ENCODE peak calls at places on chromosomes 7 and 10, in ten cellular contexts. One of them, this sample, is unnamed.

GRCh38 chr7:47657126-47657525 is 75.2 kb upstream of the TNS3 start:
- DNase-seq in fibroblast of pulmonary artery: no peak
- DNase-seq in neural crest cell: no peak
- DNase-seq in fibroblast of lung: no peak
- DNase-seq in GM13977: no peak
- DNase-seq in epithelial cell of esophagus: no peak
- DNase-seq in mesothelial cell of epicardium: no peak
- DNase-seq in lung: no peak
- DNase-seq in neural progenitor cell: no peak
- DNase-seq in RWPE2: no peak
- DNase-seq in this sample: no peak

GRCh38 chr10:16009736-16010259 is 149.5 kb upstream of the MINDY3 start:
- DNase-seq in fibroblast of pulmonary artery: no peak
- DNase-seq in neural crest cell: no peak
- DNase-seq in fibroblast of lung: no peak
- DNase-seq in GM13977: no peak
- DNase-seq in epithelial cell of esophagus: no peak
- DNase-seq in mesothelial cell of epicardium: no peak
- DNase-seq in lung: no peak
- DNase-seq in neural progenitor cell: no peak
- DNase-seq in RWPE2: no peak
- DNase-seq in this sample: no peak

GRCh38 chr7:147197006-147197405 is 1080.4 kb downstream of the CNTNAP2 start:
- DNase-seq in fibroblast of pulmonary artery: no peak
- DNase-seq in neural crest cell: no peak
- DNase-seq in fibroblast of lung: peak
- DNase-seq in GM13977: no peak
- DNase-seq in epithelial cell of esophagus: no peak
- DNase-seq in mesothelial cell of epicardium: no peak
- DNase-seq in lung: no peak
- DNase-seq in neural progenitor cell: no peak
- DNase-seq in RWPE2: no peak
- DNase-seq in this sample: no peak

GRCh38 chr10:53508197-53508596 is 735.6 kb upstream of the MBL2 start:
- DNase-seq in fibroblast of pulmonary artery: no peak
- DNase-seq in neural crest cell: no peak
- DNase-seq in fibroblast of lung: no peak
- DNase-seq in GM13977: no peak
- DNase-seq in epithelial cell of esophagus: no peak
- DNase-seq in mesothelial cell of epicardium: no peak
- DNase-seq in lung: no peak
- DNase-seq in neural progenitor cell: no peak
- DNase-seq in RWPE2: no peak
- DNase-seq in this sample: no peak

GRCh38 chr10:132211246-132211645 is 24.5 kb downstream of the DPYSL4 start:
- DNase-seq in fibroblast of pulmonary artery: no peak
- DNase-seq in neural crest cell: no peak
- DNase-seq in fibroblast of lung: no peak
- DNase-seq in GM13977: no peak
- DNase-seq in epithelial cell of esophagus: no peak
- DNase-seq in mesothelial cell of epicardium: no peak
- DNase-seq in lung: no peak
- DNase-seq in neural progenitor cell: no peak
- DNase-seq in RWPE2: no peak
- DNase-seq in this sample: no peak

GRCh38 chr10:78222096-78222790 is 188.6 kb downstream of the RPS24 start:
- DNase-seq in fibroblast of pulmonary artery: no peak
- DNase-seq in neural crest cell: no peak
- DNase-seq in fibroblast of lung: no peak
- DNase-seq in GM13977: no peak
- DNase-seq in epithelial cell of esophagus: no peak
- DNase-seq in mesothelial cell of epicardium: no peak
- DNase-seq in lung: no peak
- DNase-seq in neural progenitor cell: no peak
- DNase-seq in RWPE2: no peak
- DNase-seq in this sample: no peak

GRCh38 chr7:70183278-70183677 is 585.0 kb downstream of the AUTS2 start:
- DNase-seq in fibroblast of pulmonary artery: no peak
- DNase-seq in neural crest cell: no peak
- DNase-seq in fibroblast of lung: no peak
- DNase-seq in GM13977: no peak
- DNase-seq in epithelial cell of esophagus: no peak
- DNase-seq in mesothelial cell of epicardium: no peak
- DNase-seq in lung: no peak
- DNase-seq in neural progenitor cell: peak
- DNase-seq in RWPE2: no peak
- DNase-seq in this sample: no peak

GRCh38 chr7:152761116-152761748 is 1.7 kb downstream of the ACTR3B start:
- DNase-seq in fibroblast of pulmonary artery: no peak
- DNase-seq in neural crest cell: no peak
- DNase-seq in fibroblast of lung: no peak
- DNase-seq in GM13977: peak
- DNase-seq in epithelial cell of esophagus: peak
- DNase-seq in mesothelial cell of epicardium: no peak
- DNase-seq in lung: no peak
- DNase-seq in neural progenitor cell: no peak
- DNase-seq in RWPE2: no peak
- DNase-seq in this sample: no peak

GRCh38 chr10:71036279-71036535 is 147.8 kb upstream of the PCBD1 start:
- DNase-seq in fibroblast of pulmonary artery: no peak
- DNase-seq in neural crest cell: no peak
- DNase-seq in fibroblast of lung: no peak
- DNase-seq in GM13977: no peak
- DNase-seq in epithelial cell of esophagus: no peak
- DNase-seq in mesothelial cell of epicardium: no peak
- DNase-seq in lung: no peak
- DNase-seq in neural progenitor cell: no peak
- DNase-seq in RWPE2: no peak
- DNase-seq in this sample: no peak

GRCh38 chr10:71031601-71032000 is 143.2 kb upstream of the PCBD1 start:
- DNase-seq in fibroblast of pulmonary artery: no peak
- DNase-seq in neural crest cell: no peak
- DNase-seq in fibroblast of lung: no peak
- DNase-seq in GM13977: no peak
- DNase-seq in epithelial cell of esophagus: no peak
- DNase-seq in mesothelial cell of epicardium: no peak
- DNase-seq in lung: no peak
- DNase-seq in neural progenitor cell: no peak
- DNase-seq in RWPE2: no peak
- DNase-seq in this sample: no peak

GRCh38 chr10:71035511-71036278 is 147.3 kb upstream of the PCBD1 start:
- DNase-seq in fibroblast of pulmonary artery: no peak
- DNase-seq in neural crest cell: no peak
- DNase-seq in fibroblast of lung: no peak
- DNase-seq in GM13977: no peak
- DNase-seq in epithelial cell of esophagus: no peak
- DNase-seq in mesothelial cell of epicardium: no peak
- DNase-seq in lung: no peak
- DNase-seq in neural progenitor cell: no peak
- DNase-seq in RWPE2: no peak
- DNase-seq in this sample: no peak

GRCh38 chr10:71032887-71033286 is 144.5 kb upstream of the PCBD1 start:
- DNase-seq in fibroblast of pulmonary artery: no peak
- DNase-seq in neural crest cell: no peak
- DNase-seq in fibroblast of lung: no peak
- DNase-seq in GM13977: no peak
- DNase-seq in epithelial cell of esophagus: no peak
- DNase-seq in mesothelial cell of epicardium: no peak
- DNase-seq in lung: no peak
- DNase-seq in neural progenitor cell: no peak
- DNase-seq in RWPE2: no peak
- DNase-seq in this sample: no peak

GRCh38 chr10:71033396-71033980 is 145.1 kb upstream of the PCBD1 start:
- DNase-seq in fibroblast of pulmonary artery: no peak
- DNase-seq in neural crest cell: no peak
- DNase-seq in fibroblast of lung: no peak
- DNase-seq in GM13977: no peak
- DNase-seq in epithelial cell of esophagus: no peak
- DNase-seq in mesothelial cell of epicardium: no peak
- DNase-seq in lung: no peak
- DNase-seq in neural progenitor cell: no peak
- DNase-seq in RWPE2: no peak
- DNase-seq in this sample: no peak
- TF ChIP-seq CTCF in fibroblast of pulmonary artery: no peak
- TF ChIP-seq CTCF in neural crest cell: no peak
- TF ChIP-seq CTCF in fibroblast of lung: no peak
- TF ChIP-seq CTCF in GM13977: no peak
- TF ChIP-seq CTCF in epithelial cell of esophagus: no peak
- TF ChIP-seq CTCF in mesothelial cell of epicardium: peak
- TF ChIP-seq CTCF in lung: no peak
- TF ChIP-seq CTCF in neural progenitor cell: peak
- TF ChIP-seq CTCF in RWPE2: no peak
- TF ChIP-seq CTCF in this sample: peak

GRCh38 chr10:17475661-17476060 is 21.3 kb upstream of the ST8SIA6 start:
- DNase-seq in fibroblast of pulmonary artery: no peak
- DNase-seq in neural crest cell: no peak
- DNase-seq in fibroblast of lung: no peak
- DNase-seq in GM13977: no peak
- DNase-seq in epithelial cell of esophagus: no peak
- DNase-seq in mesothelial cell of epicardium: no peak
- DNase-seq in lung: no peak
- DNase-seq in neural progenitor cell: no peak
- DNase-seq in RWPE2: no peak
- DNase-seq in this sample: no peak

GRCh38 chr10:17473228-17473950 is 19.0 kb upstream of the ST8SIA6 start:
- DNase-seq in fibroblast of pulmonary artery: no peak
- DNase-seq in neural crest cell: no peak
- DNase-seq in fibroblast of lung: no peak
- DNase-seq in GM13977: no peak
- DNase-seq in epithelial cell of esophagus: no peak
- DNase-seq in mesothelial cell of epicardium: no peak
- DNase-seq in lung: no peak
- DNase-seq in neural progenitor cell: no peak
- DNase-seq in RWPE2: no peak
- DNase-seq in this sample: no peak

GRCh38 chr10:17476073-17476472 is 21.7 kb upstream of the ST8SIA6 start:
- DNase-seq in fibroblast of pulmonary artery: no peak
- DNase-seq in neural crest cell: no peak
- DNase-seq in fibroblast of lung: no peak
- DNase-seq in GM13977: no peak
- DNase-seq in epithelial cell of esophagus: no peak
- DNase-seq in mesothelial cell of epicardium: no peak
- DNase-seq in lung: no peak
- DNase-seq in neural progenitor cell: no peak
- DNase-seq in RWPE2: no peak
- DNase-seq in this sample: no peak

GRCh38 chr10:17472481-17473227 is 18.3 kb upstream of the ST8SIA6 start:
- DNase-seq in fibroblast of pulmonary artery: no peak
- DNase-seq in neural crest cell: no peak
- DNase-seq in fibroblast of lung: no peak
- DNase-seq in GM13977: no peak
- DNase-seq in epithelial cell of esophagus: no peak
- DNase-seq in mesothelial cell of epicardium: no peak
- DNase-seq in lung: no peak
- DNase-seq in neural progenitor cell: no peak
- DNase-seq in RWPE2: no peak
- DNase-seq in this sample: no peak

DNA sequence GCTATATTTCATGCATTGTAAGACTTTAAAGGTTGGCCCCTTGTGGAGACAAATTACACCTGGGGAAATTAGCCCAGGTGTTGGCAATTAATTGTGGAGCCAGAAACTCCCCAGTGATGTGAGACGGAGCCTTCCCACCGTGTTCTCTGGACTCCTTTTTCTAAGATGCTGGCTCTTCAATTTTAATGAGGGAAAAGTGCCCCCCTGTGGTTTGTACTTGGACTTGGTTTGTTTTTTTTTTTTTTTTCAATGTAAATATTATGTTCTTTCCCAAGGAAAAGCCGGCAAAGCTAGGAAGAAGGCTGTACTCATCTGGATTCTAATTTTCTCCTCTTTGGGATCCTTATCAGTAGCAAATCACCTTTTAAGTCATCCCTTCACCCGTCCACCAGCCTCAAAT is 20.2 kb upstream of the ST8SIA6 start:
- DNase-seq in fibroblast of pulmonary artery: peak
- DNase-seq in neural crest cell: no peak
- DNase-seq in fibroblast of lung: peak
- DNase-seq in GM13977: no peak
- DNase-seq in epithelial cell of esophagus: peak
- DNase-seq in mesothelial cell of epicardium: no peak
- DNase-seq in lung: no peak
- DNase-seq in neural progenitor cell: no peak
- DNase-seq in RWPE2: no peak
- DNase-seq in this sample: no peak
- TF ChIP-seq CTCF in fibroblast of pulmonary artery: peak
- TF ChIP-seq CTCF in neural crest cell: peak
- TF ChIP-seq CTCF in fibroblast of lung: peak
- TF ChIP-seq CTCF in GM13977: no peak
- TF ChIP-seq CTCF in epithelial cell of esophagus: peak
- TF ChIP-seq CTCF in mesothelial cell of epicardium: no peak
- TF ChIP-seq CTCF in lung: no peak
- TF ChIP-seq CTCF in neural progenitor cell: no peak
- TF ChIP-seq CTCF in RWPE2: peak
- TF ChIP-seq CTCF in this sample: peak

DNA sequence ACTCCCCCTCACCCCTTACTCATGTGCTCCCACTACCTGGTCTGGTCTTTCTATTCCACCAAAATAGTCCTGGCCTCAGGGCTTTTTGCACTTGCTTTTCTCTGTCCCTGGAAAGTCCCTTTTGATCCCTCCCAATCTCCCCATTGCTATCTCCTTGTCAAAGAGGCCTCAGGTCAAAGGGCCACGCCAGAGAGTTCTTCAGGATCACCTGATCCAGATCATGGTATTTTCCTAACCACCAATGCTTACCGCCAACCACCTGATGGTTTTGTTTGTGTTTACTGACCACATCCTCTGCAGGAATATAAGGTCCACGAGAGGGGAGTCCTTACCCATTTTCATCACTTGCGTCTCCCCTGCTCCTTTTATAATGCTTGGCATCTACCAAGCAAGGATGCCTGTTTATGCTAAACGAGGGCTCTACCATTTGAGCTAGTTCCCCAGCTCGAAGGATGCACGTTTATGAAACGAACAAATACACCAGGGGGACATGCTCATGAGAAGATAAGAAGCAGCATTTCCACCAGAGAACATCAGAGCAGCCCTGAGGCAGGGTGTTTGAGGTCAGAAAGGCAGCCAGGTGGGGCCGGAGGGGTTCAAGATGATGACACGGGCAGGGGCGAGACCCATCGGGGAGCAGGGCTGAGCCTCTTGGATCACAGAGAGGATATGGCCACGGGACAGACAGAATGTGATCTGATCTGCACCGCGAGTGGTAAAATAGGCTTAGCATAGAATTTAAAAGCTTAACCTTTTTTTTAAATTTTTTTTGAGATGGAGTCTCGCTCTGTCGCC is 43.1 kb upstream of the FOXK1 start:
- DNase-seq in fibroblast of pulmonary artery: no peak
- DNase-seq in neural crest cell: no peak
- DNase-seq in fibroblast of lung: no peak
- DNase-seq in GM13977: no peak
- DNase-seq in epithelial cell of esophagus: no peak
- DNase-seq in mesothelial cell of epicardium: no peak
- DNase-seq in lung: no peak
- DNase-seq in neural progenitor cell: no peak
- DNase-seq in RWPE2: no peak
- DNase-seq in this sample: peak
- TF ChIP-seq CTCF in fibroblast of pulmonary artery: no peak
- TF ChIP-seq CTCF in neural crest cell: no peak
- TF ChIP-seq CTCF in fibroblast of lung: no peak
- TF ChIP-seq CTCF in GM13977: no peak
- TF ChIP-seq CTCF in epithelial cell of esophagus: no peak
- TF ChIP-seq CTCF in mesothelial cell of epicardium: no peak
- TF ChIP-seq CTCF in lung: no peak
- TF ChIP-seq CTCF in neural progenitor cell: no peak
- TF ChIP-seq CTCF in RWPE2: no peak
- TF ChIP-seq CTCF in this sample: no peak

DNA sequence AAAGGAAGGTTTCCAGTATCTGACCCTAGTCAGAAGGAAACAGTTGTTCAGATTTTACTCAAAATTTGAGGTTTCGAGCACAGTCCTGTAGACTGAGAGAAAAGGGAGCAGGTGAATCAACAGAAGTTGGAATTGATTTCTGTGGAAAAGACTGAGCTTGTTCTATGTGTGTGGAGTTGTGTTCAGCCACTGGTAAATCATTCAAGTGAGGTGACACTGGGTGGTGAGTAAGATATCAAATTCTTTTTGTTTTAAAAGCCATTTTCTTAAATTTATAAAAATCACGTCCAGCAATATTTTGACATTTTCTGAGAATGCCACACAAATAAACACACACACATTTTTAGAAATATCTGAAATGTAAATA is 165.1 kb downstream of the HGF start:
- DNase-seq in fibroblast of pulmonary artery: no peak
- DNase-seq in neural crest cell: no peak
- DNase-seq in fibroblast of lung: no peak
- DNase-seq in GM13977: no peak
- DNase-seq in epithelial cell of esophagus: no peak
- DNase-seq in mesothelial cell of epicardium: no peak
- DNase-seq in lung: no peak
- DNase-seq in neural progenitor cell: no peak
- DNase-seq in RWPE2: no peak
- DNase-seq in this sample: no peak
- TF ChIP-seq CTCF in fibroblast of pulmonary artery: no peak
- TF ChIP-seq CTCF in neural crest cell: no peak
- TF ChIP-seq CTCF in fibroblast of lung: no peak
- TF ChIP-seq CTCF in GM13977: no peak
- TF ChIP-seq CTCF in epithelial cell of esophagus: no peak
- TF ChIP-seq CTCF in mesothelial cell of epicardium: no peak
- TF ChIP-seq CTCF in lung: no peak
- TF ChIP-seq CTCF in neural progenitor cell: no peak
- TF ChIP-seq CTCF in RWPE2: no peak
- TF ChIP-seq CTCF in this sample: no peak

This sample was measured in chondrocyte.